ENCODE peak calls at places on chromosomes 6 and 20, in ten cellular contexts. T is stomach, E is lower lobe of right lung, G is uterus, V is Peyer's patch, M is small intestine, Z is tibial nerve, D is mammary epithelial cell, L is MM.1S, A is neuronal stem cell. R is an unnamed sample. For H3K4me1, the result is how much of the 10 kb centered on the place peaks cover.

GRCh38 chr20:2544211-2544610 is 7.8 kb downstream of the TMC2 start:
- DNase-seq in T (no peak), E (no peak), G (no peak), V (no peak), M (no peak), Z (no peak), D (no peak), L (no peak), A (no peak), R (no peak)

GRCh38 chr6:52574709-52575489 is 2.0 kb downstream of the TRAM2 start:
- DNase-seq in T (peak), E (peak), G (no peak), V (peak), M (peak), Z (peak), D (no peak), L (peak), A (no peak), R (no peak)

GRCh38 chr6:27168108-27168507 is 79.4 kb upstream of the PRSS16 start:
- DNase-seq in T (no peak), E (no peak), G (no peak), V (no peak), M (no peak), Z (no peak), D (no peak), L (no peak), A (no peak), R (no peak)

GRCh38 chr6:129774697-129775447 is 64.9 kb upstream of the ARHGAP18 start:
- DNase-seq in T (peak), E (peak), G (peak), V (peak), M (peak), Z (peak), D (peak), L (peak), A (peak), R (peak)

GRCh38 chr6:26272171-26272631 is 92.8 kb upstream of the BTN3A2 start:
- DNase-seq in T (peak), E (peak), G (peak), V (peak), M (peak), Z (no peak), D (peak), L (peak), A (peak), R (no peak)

GRCh38 chr6:131929227-131929626 is 21.9 kb downstream of the CCN2 start:
- DNase-seq in T (no peak), E (no peak), G (no peak), V (no peak), M (no peak), Z (no peak), D (no peak), L (no peak), A (no peak), R (no peak)

GRCh38 chr20:52410182-52410647 is 218.6 kb upstream of the ZFP64 start:
- DNase-seq in T (no peak), E (peak), G (peak), V (peak), M (peak), Z (no peak), D (no peak), L (no peak), A (no peak), R (no peak)

GRCh38 chr6:156593127-156593526 is 184.1 kb upstream of the ARID1B start:
- DNase-seq in T (no peak), E (no peak), G (no peak), V (no peak), M (no peak), Z (no peak), D (no peak), L (no peak), A (no peak), R (no peak)

GRCh38 chr20:59608396-59608795 is 4.1 kb downstream of the PHACTR3 start:
- DNase-seq in T (no peak), E (no peak), G (no peak), V (no peak), M (no peak), Z (no peak), D (no peak), L (no peak), A (no peak), R (no peak)

GRCh38 chr6:25006565-25007001 is 70.8 kb upstream of the RIPOR2 start:
- DNase-seq in T (peak), E (peak), G (peak), V (peak), M (peak), Z (no peak), D (peak), L (no peak), A (no peak), R (no peak)

GRCh38 chr20:37405351-37405897 is 59.5 kb downstream of the SRC start:
- DNase-seq in T (no peak), E (no peak), G (no peak), V (no peak), M (no peak), Z (no peak), D (no peak), L (no peak), A (no peak), R (no peak)

GRCh38 chr6:20789162-20789561 is 254.9 kb downstream of the CDKAL1 start:
- DNase-seq in T (no peak), E (no peak), G (no peak), V (no peak), M (peak), Z (no peak), D (no peak), L (no peak), A (no peak), R (no peak)

GRCh38 chr6:143325379-143326140 is 124.9 kb downstream of the ADAT2 start:
- DNase-seq in T (no peak), E (no peak), G (no peak), V (no peak), M (no peak), Z (no peak), D (peak), L (no peak), A (no peak), R (no peak)

GRCh38 chr6:159134701-159135364 is 34.4 kb upstream of the FNDC1 start:
- DNase-seq in T (peak), E (no peak), G (peak), V (peak), M (peak), Z (peak), D (peak), L (peak), A (peak), R (peak)

GRCh38 chr6:18048953-18049630 is 61.7 kb upstream of the KIF13A start:
- DNase-seq in T (no peak), E (no peak), G (no peak), V (no peak), M (no peak), Z (no peak), D (no peak), L (no peak), A (no peak), R (no peak)

GRCh38 chr6:18042536-18043145 is 55.2 kb upstream of the KIF13A start:
- DNase-seq in T (no peak), E (no peak), G (no peak), V (no peak), M (no peak), Z (no peak), D (no peak), L (no peak), A (no peak), R (no peak)

GRCh38 chr6:18044108-18044783 is 56.8 kb upstream of the KIF13A start:
- DNase-seq in T (no peak), E (no peak), G (no peak), V (no peak), M (no peak), Z (no peak), D (no peak), L (no peak), A (no peak), R (no peak)

GRCh38 chr6:18047406-18047805 is 60.0 kb upstream of the KIF13A start:
- DNase-seq in T (no peak), E (no peak), G (no peak), V (no peak), M (peak), Z (no peak), D (peak), L (no peak), A (no peak), R (no peak)

DNA sequence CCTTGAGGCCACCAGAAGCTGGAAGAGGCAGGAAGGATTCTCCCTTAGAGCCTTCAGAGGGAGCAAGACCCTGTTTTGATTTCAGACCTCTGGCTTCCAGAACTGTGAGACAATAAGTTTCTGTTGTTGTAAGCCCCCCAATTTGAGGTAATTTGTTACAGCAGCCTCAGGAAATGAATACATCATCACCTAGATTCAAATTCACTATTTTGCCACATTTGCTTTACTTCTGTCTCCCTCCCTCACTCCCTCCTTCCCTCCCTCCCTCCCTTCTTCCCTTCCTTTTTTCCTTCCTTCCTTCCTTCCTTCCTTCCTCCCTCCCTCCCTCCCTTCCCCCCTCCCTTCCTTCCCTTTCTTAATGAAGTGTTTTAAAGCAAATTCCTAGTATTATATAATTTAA is 58.1 kb upstream of the KIF13A start:
- DNase-seq in T (no peak), E (no peak), G (no peak), V (no peak), M (no peak), Z (no peak), D (no peak), L (no peak), A (no peak), R (no peak)
- H3K27ac ChIP-seq in T (no peak), E (no peak), G (no peak), V (no peak), M (no peak), Z (no peak), D (no peak), L (no peak), A (no peak), R (no peak)

GRCh38 chr20:23226612-23227265 is 123.9 kb upstream of the NXT1 start:
- DNase-seq in T (no peak), E (no peak), G (no peak), V (no peak), M (no peak), Z (no peak), D (no peak), L (no peak), A (no peak), R (no peak)

GRCh38 chr20:23227274-23227673 is 123.3 kb upstream of the NXT1 start:
- DNase-seq in T (no peak), E (no peak), G (no peak), V (no peak), M (no peak), Z (no peak), D (no peak), L (no peak), A (no peak), R (no peak)

GRCh38 chr20:23229989-23230388 is 120.6 kb upstream of the NXT1 start:
- DNase-seq in T (no peak), E (no peak), G (no peak), V (no peak), M (no peak), Z (no peak), D (no peak), L (no peak), A (no peak), R (no peak)

GRCh38 chr20:23228912-23229311 is 121.7 kb upstream of the NXT1 start:
- DNase-seq in T (no peak), E (no peak), G (no peak), V (no peak), M (no peak), Z (no peak), D (peak), L (no peak), A (no peak), R (no peak)

DNA sequence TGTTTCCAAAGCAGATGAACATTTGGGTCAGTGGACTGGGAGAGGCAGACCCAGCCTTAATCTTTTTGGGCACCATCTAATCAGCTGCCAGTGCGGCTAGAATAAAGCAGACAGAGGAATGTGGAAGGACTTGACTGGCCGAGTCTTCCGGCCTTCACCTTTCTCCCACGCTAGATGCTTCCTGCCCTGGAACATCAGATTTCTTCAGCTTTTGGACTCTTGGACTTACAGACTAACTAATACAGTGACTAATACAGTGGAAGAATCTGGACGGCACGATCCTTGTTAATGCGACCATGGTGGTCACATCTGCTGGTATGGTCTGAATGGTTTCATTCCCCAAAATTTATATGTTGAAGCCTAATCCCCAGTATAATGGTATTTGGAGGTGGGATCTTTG is 122.6 kb upstream of the NXT1 start:
- DNase-seq in T (no peak), E (no peak), G (no peak), V (no peak), M (no peak), Z (no peak), D (no peak), L (no peak), A (no peak), R (no peak)
- H3K4me1 ChIP-seq in T (under half), E (under half), G (under half), V (under half), M (under half), Z (under half), D (under half), L (under half), A (under half), R (under half)

DNA sequence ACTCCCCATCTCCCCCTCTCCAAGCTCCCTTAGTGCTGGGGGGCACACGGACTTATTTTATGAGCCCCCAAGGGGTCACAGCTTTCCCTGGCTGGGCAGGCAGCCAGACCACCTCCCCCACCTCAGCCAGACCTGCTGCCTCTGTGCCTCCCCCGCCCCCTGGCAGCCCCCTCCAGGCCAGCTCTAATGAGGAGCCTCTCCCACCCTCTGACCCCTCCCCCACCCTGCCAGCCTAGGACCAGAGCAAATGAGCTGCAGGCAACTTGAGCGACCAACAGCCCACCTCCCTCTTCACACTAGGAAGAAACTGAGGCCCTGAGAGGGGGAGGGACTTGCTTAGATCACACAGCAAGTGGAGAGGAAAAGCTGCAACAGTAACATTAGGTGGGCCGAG is 1.9 kb downstream of the GDF5 start:
- DNase-seq in T (no peak), E (no peak), G (no peak), V (no peak), M (no peak), Z (no peak), D (no peak), L (no peak), A (no peak), R (no peak)
- H3K4me3 ChIP-seq in T (no peak), E (no peak), G (no peak), V (no peak), M (no peak), Z (no peak), D (no peak), L (no peak), A (no peak), R (no peak)

DNA sequence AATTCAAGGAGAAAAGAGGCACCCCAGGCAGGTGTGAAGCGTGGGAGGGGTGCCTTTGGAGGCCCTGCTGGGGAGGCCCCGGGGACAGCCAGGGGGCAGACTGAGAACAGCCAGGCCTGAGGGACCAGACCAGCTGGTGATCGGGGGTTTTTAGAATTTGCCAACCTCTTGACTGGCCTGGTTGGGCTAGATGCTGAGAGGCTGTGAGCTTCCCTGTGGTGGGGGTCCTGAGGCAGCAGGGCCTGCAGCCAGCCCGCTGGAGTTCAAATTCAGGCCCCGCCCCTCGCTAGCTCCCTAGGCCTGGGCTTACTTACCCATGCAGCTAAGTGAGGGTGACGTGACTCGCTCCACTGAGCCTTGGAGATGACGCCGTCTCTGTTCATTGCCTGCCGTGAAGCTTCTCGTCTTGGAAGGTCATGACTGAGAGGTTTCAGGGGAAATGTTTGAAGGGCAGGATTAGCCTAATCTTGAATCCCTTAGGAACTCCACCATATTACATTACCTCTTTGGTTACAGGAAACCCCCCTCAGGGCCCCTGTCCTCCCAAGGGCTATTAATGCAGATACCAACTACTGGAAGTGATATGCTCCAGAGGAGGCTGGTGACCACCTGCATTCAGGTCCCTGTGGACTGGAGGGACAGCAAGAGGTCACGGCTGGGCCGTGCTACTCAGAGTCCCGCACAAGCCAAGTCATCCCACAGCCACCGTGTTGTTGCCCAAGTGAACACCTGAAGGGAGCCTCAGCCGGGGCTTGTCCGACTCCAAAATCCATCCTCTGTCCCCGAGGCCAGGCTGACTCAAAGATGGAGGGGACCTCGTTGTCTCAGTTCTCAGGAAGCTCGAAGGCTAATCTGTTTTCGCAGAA is 73.9 kb upstream of the DUSP22 start:
- DNase-seq in T (no peak), E (no peak), G (no peak), V (peak), M (no peak), Z (no peak), D (no peak), L (no peak), A (no peak), R (no peak)
- H3K27ac ChIP-seq in T (no peak), E (no peak), G (no peak), V (no peak), M (peak), Z (no peak), D (no peak), L (no peak), A (no peak), R (no peak)

DNA sequence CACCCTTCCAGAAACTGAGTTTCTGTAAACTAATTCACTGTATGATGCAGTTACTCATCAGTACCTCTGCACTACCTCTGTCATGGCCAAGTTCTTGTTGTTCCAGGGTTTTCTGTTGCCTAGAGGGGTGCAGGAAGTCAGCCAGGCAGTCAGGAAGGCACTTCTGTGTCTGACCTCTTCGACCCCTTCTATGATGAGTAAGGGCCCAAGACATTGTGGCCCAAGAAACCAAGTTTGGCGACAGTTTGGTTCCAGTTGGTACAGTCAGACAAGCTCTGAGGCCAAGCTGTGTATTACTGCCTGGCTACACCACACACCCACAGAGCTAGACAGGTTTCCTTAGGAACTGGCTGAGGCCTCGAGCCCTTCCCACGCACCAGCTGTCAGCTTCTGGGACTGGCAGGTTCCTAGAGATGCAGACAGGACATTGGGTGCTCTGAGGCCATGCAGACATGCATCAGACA is 41.2 kb downstream of the TRAF3IP2 start:
- DNase-seq in T (no peak), E (no peak), G (peak), V (no peak), M (no peak), Z (no peak), D (peak), L (no peak), A (no peak), R (no peak)
- H3K4me1 ChIP-seq in T (half or more), E (half or more), G (under half), V (under half), M (under half), Z (under half), D (half or more), L (under half), A (under half), R (under half)

DNA sequence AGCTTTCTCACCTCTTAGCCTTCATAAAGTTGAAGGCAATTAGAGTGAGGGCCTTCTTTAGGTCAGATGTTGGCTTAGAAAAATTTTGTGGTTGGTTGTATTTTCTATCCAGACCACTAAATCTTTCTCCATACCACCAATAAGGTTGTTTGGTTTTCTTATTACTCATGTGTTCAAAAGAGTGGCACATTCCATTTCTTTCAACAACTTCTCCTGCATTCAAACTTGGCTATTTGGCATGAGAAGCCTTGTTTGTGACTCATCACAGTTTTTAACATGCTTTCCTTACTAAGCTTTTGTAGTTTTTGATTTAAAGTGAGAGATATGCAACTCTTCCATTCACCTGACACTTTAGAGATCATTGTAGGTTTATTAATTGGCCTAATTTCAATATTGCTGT is 949.6 kb downstream of the TBC1D32 start:
- DNase-seq in T (no peak), E (no peak), G (no peak), V (no peak), M (no peak), Z (no peak), D (peak), L (no peak), A (no peak), R (no peak)
- H3K4me3 ChIP-seq in T (no peak), E (no peak), G (no peak), V (no peak), M (no peak), Z (no peak), D (no peak), L (no peak), A (no peak), R (no peak)

GRCh38 chr6:87929843-87930288 is 117.8 kb upstream of the SPACA1 start:
- DNase-seq in T (peak), E (peak), G (peak), V (peak), M (peak), Z (peak), D (peak), L (peak), A (peak), R (peak)
- H3K27ac ChIP-seq in T (no peak), E (no peak), G (no peak), V (no peak), M (no peak), Z (no peak), D (no peak), L (no peak), A (no peak), R (no peak)

GRCh38 chr6:134935076-134935475 is 14.8 kb downstream of the ALDH8A1 start:
- DNase-seq in T (no peak), E (no peak), G (no peak), V (no peak), M (peak), Z (no peak), D (peak), L (no peak), A (no peak), R (no peak)
- H3K4me1 ChIP-seq in T (under half), E (under half), G (under half), V (under half), M (under half), Z (under half), D (under half), L (under half), A (under half), R (under half)

DNA sequence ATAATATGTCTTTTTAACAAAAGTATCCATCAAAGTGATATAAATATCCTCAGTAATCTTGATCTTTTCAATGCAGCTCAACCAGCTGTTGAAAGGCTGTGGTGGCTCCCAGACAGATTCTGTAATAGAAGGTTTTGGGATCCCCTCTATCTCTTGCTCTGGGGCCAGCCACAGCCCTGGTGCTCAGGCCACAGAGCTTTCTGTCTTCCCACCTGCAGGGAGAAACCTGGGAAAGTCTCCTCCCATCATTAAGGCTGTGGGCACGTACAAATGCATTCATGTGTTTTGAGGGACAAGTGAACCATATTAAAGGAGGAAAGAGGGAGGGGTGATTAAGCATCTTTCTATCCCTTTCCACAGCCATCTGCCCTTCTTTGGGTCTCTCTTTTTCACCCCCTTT is 183.1 kb downstream of the PRDM13 start:
- DNase-seq in T (no peak), E (no peak), G (no peak), V (no peak), M (no peak), Z (no peak), D (no peak), L (no peak), A (no peak), R (no peak)
- H3K4me3 ChIP-seq in T (no peak), E (no peak), G (no peak), V (no peak), M (no peak), Z (no peak), D (no peak), L (no peak), A (no peak), R (no peak)

GRCh38 chr20:38987777-38988176 is 25.6 kb downstream of the DHX35 start:
- DNase-seq in T (no peak), E (no peak), G (no peak), V (no peak), M (no peak), Z (no peak), D (no peak), L (peak), A (no peak), R (no peak)
- H3K27ac ChIP-seq in T (no peak), E (no peak), G (peak), V (no peak), M (no peak), Z (no peak), D (no peak), L (peak), A (no peak), R (no peak)